ENCODE peak calls at places on chromosomes 3 and 15, in nine cellular contexts. C, T, R, V, Y, O, K, X and H are unnamed samples. For H3K4me1, the result is how much of the 10 kb centered on the place peaks cover.

GRCh38 chr3:13513051-13513912 is 33.2 kb downstream of the HDAC11 start:
- DNase-seq in Y (no peak), C (no peak), O (no peak), X (peak), T (no peak), R (no peak), V (no peak), K (peak), H (no peak)

GRCh38 chr3:126557761-126558160 is 971 bp downstream of the C3orf22 start:
- DNase-seq in T (no peak), C (peak), R (no peak), V (no peak), O (no peak), K (no peak), Y (no peak), X (no peak), H (peak)

GRCh38 chr3:14538451-14539088 is 1.6 kb downstream of the GRIP2 start:
- DNase-seq in K (no peak), O (no peak), C (no peak), R (no peak), Y (no peak), V (no peak), T (no peak), X (no peak), H (no peak)

GRCh38 chr15:68616397-68616796 is 37.6 kb downstream of the CORO2B start:
- DNase-seq in V (no peak), R (no peak), C (no peak), T (no peak), O (no peak), X (peak), K (no peak), Y (no peak), H (no peak)

GRCh38 chr15:57562220-57562769 is 29.4 kb upstream of the MYZAP start:
- DNase-seq in K (no peak), O (no peak), X (no peak), T (no peak), Y (no peak), R (peak), C (no peak), V (no peak), H (no peak)

GRCh38 chr3:17655743-17656142 is 86.7 kb downstream of the TBC1D5 start:
- DNase-seq in O (no peak), V (no peak), K (no peak), Y (no peak), C (no peak), R (no peak), T (no peak), X (no peak), H (no peak)

GRCh38 chr3:53225651-53226050 is 30.2 kb downstream of the TKT start:
- DNase-seq in O (no peak), X (no peak), C (no peak), Y (no peak), V (no peak), R (no peak), K (no peak), T (no peak), H (no peak)

GRCh38 chr3:184498986-184499606 is 62.5 kb upstream of the EPHB3 start:
- DNase-seq in O (no peak), Y (no peak), K (no peak), X (no peak), T (no peak), R (no peak), V (no peak), C (no peak), H (no peak)

GRCh38 chr15:54428596-54428995 is 450.4 kb downstream of the UNC13C start:
- DNase-seq in C (no peak), R (no peak), V (no peak), Y (no peak), O (no peak), X (no peak), T (no peak), K (no peak), H (no peak)

GRCh38 chr3:36155515-36155914 is 224.8 kb upstream of the STAC start:
- DNase-seq in O (no peak), C (no peak), K (no peak), X (no peak), T (no peak), R (no peak), V (no peak), Y (no peak), H (no peak)

GRCh38 chr3:105598047-105598796 is 231.5 kb downstream of the ALCAM start:
- DNase-seq in O (no peak), R (no peak), C (no peak), K (peak), T (no peak), V (no peak), Y (no peak), X (peak), H (peak)

GRCh38 chr3:197035577-197035976 is 6.0 kb upstream of the MELTF start:
- DNase-seq in T (no peak), X (no peak), O (no peak), Y (no peak), K (no peak), V (no peak), C (no peak), R (no peak), H (no peak)

GRCh38 chr3:53773586-53774368 is 72.4 kb downstream of the CHDH start:
- DNase-seq in C (no peak), K (no peak), V (peak), O (no peak), R (peak), Y (no peak), T (no peak), X (peak), H (no peak)

GRCh38 chr3:128709506-128710210 is 16.3 kb upstream of the RAB7A start:
- DNase-seq in Y (no peak), X (no peak), C (peak), O (no peak), V (no peak), T (no peak), K (peak), R (no peak), H (no peak)

GRCh38 chr3:119783883-119784282 is 2.0 kb downstream of the NR1I2 start:
- DNase-seq in R (no peak), T (no peak), X (no peak), V (no peak), K (no peak), O (no peak), Y (no peak), C (no peak), H (no peak)

GRCh38 chr3:48015451-48016182 is 599 bp downstream of the MAP4 start:
- DNase-seq in V (no peak), Y (no peak), K (no peak), C (no peak), T (no peak), X (no peak), O (no peak), R (no peak), H (no peak)

GRCh38 chr3:40290396-40290795 is 19.1 kb upstream of the EIF1B start:
- DNase-seq in X (no peak), O (no peak), K (no peak), V (no peak), Y (no peak), R (no peak), C (no peak), T (peak), H (no peak)

GRCh38 chr3:119279101-119279554 is 15.1 kb upstream of the ARHGAP31 start:
- DNase-seq in X (no peak), C (peak), Y (no peak), V (no peak), O (no peak), R (peak), T (no peak), K (no peak), H (no peak)

DNA sequence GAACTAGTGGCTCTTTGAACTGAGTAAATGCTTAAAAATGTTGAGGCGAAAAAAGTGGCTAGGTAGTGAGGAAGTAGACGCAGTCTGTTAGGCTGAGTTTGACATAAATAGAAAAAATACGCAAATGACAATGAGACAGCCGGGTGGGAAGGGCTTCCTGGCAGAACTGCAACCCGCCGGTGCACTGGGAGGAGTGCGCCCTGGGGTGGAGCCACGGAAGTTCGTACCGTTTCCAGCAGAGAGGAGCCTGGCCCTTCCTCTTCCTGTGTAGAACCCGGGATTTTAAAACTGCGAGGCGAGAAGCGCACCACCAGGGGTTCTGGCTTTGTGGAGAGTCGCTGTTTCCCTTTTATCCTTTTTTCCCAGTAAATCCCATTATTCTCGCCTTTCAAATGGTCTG is 602.6 kb downstream of the PYDC2 start:
- DNase-seq in O (peak), V (no peak), Y (peak), C (no peak), R (no peak), K (peak), T (no peak), X (peak), H (no peak)
- H3K4me3 ChIP-seq in O (no peak), V (no peak), Y (peak), C (no peak), R (no peak), K (peak), T (no peak), X (peak), H (no peak)

DNA sequence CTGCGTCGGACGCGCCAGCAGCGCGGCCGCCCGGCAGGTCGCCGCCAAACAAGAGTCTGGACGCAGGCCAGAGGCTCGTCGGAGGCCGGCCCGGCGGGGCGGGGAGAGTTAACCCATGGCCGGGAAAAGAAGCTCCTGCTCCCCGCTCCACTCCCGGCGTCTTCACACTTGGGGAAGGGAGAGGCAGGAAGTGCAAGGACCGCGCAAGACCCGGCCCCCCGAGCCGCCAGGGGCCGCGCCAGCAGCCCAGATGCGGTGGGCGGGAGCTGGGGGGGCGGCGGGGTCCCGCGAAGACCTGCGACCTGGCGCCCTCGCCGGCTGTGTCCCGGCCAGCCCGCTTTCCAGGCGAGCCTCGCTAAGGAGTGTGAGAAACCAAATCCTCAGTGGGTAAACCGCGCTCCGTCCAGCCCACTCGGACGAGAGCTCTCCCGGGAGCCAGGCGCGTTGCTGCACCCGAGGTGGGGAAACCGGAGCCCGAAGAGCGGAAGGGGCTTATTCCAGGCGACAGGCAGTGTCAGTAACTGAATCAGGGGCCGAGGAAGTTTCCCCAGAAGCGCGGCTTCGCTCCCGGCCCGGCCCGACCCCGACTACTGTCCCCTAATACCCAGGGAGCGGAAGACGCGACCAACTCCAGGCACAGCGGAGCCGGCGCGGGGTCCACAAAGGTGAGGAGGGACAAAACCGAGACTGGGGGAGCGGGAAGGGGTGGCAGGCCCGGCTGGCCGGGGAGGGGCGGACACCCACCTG is 714 bp downstream of the ADAMTS7 start:
- DNase-seq in R (peak), T (no peak), K (peak), V (no peak), X (peak), Y (no peak), O (peak), C (peak), H (peak)
- H3K4me1 ChIP-seq in R (under half), T (under half), K (under half), V (under half), X (under half), Y (under half), O (under half), C (under half), H (under half)

GRCh38 chr3:157836022-157836421 is 270.2 kb downstream of the SHOX2 start:
- DNase-seq in C (no peak), T (no peak), X (no peak), V (no peak), Y (no peak), O (no peak), R (no peak), K (no peak), H (no peak)
- H3K4me3 ChIP-seq in C (no peak), T (no peak), X (no peak), V (no peak), Y (no peak), O (no peak), R (no peak), K (no peak), H (no peak)

GRCh38 chr15:70465812-70466211 is 297.5 kb downstream of the UACA start:
- DNase-seq in R (no peak), T (no peak), X (no peak), Y (no peak), V (no peak), O (no peak), C (no peak), K (peak), H (no peak)

GRCh38 chr15:70463453-70463834 is 299.9 kb downstream of the UACA start:
- DNase-seq in R (no peak), T (no peak), V (no peak), O (no peak), X (no peak), Y (no peak), C (no peak), K (no peak), H (no peak)

GRCh38 chr15:70461017-70461416 is 302.3 kb downstream of the UACA start:
- DNase-seq in K (no peak), R (no peak), X (no peak), T (no peak), C (no peak), V (no peak), O (no peak), Y (no peak), H (no peak)

GRCh38 chr15:70466305-70466704 is 297.1 kb downstream of the UACA start:
- DNase-seq in K (no peak), X (no peak), R (no peak), C (no peak), O (no peak), Y (no peak), V (no peak), T (no peak), H (no peak)

DNA sequence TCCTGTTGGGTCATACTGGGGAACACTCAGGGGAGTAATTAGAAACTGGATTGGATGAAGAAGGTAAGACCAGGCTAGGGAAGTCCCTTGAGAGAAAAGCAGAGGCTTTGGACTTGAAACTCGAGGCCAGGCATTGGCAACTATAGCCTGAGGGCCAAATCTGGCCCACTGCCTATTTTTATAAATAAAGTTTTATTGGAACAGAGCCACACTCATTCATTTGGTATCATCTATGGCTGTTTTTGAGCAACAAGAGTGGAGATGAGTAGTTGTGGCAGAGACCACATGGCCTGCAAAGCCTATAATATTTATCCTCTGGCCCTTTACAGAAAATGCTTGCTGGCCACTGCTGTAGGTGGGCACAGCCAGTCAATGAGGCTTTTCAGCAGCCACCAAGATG is 301.4 kb downstream of the UACA start:
- DNase-seq in K (no peak), O (no peak), X (no peak), T (no peak), V (no peak), Y (no peak), C (no peak), R (no peak), H (no peak)
- H3K4me1 ChIP-seq in K (half or more), O (under half), X (under half), T (under half), V (under half), Y (under half), C (under half), R (under half), H (under half)

GRCh38 chr3:134328147-134328591 is 46.1 kb downstream of the AMOTL2 start:
- DNase-seq in R (no peak), C (no peak), V (no peak), Y (no peak), X (peak), K (peak), T (no peak), O (no peak), H (peak)

GRCh38 chr3:134326760-134327593 is 47.3 kb downstream of the AMOTL2 start:
- DNase-seq in T (no peak), Y (no peak), R (no peak), V (no peak), O (peak), K (peak), C (no peak), X (peak), H (peak)

GRCh38 chr3:134328846-134329245 is 45.4 kb downstream of the AMOTL2 start:
- DNase-seq in K (no peak), T (no peak), X (no peak), Y (no peak), V (no peak), R (no peak), O (no peak), C (no peak), H (no peak)

GRCh38 chr3:134326126-134326525 is 48.1 kb downstream of the AMOTL2 start:
- DNase-seq in Y (no peak), V (no peak), C (no peak), K (no peak), X (no peak), R (no peak), T (no peak), O (no peak), H (no peak)

GRCh38 chr3:134327594-134327975 is 46.7 kb downstream of the AMOTL2 start:
- DNase-seq in X (peak), R (no peak), Y (no peak), T (no peak), C (no peak), K (peak), V (no peak), O (no peak), H (peak)
- H3K4me3 ChIP-seq in X (peak), R (no peak), Y (no peak), T (no peak), C (no peak), K (peak), V (no peak), O (no peak), H (no peak)

GRCh38 chr3:159789742-159790635 is 198.6 kb upstream of the IL12A start:
- DNase-seq in Y (no peak), K (no peak), X (no peak), T (no peak), C (no peak), R (no peak), V (no peak), O (peak), H (no peak)
- H3K4me1 ChIP-seq in Y (under half), K (half or more), X (under half), T (under half), C (half or more), R (under half), V (half or more), O (under half), H (half or more)

DNA sequence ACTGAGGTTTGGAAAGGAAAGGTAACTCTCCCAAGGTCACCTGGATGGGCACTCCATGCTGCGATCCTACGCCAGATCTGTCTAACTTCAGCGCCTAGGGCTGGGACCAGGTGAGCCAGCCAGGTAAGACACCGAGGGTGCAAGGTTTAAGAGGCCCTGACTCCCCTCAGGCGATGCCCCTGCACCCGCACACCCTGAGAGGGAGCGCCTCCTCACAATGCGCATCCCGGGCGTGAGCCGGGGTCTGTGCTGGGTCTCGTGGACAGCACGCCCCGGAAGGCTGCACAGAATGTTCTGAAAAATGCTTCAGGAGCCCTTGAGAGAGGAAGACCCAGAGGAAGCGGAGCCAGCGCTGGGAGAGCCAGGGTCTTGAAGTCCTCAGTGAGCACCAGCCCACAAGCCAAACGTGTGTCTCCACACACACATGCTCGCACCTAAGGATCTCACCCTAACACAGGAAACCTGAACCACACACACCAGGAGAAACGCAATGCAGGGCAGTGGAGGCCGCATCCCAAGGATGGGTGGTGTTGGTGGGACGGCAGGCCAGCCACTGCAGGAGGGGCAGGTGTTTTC is 142.0 kb downstream of the ADAMTS17 start:
- DNase-seq in Y (no peak), O (no peak), X (no peak), T (no peak), K (no peak), R (peak), C (no peak), V (no peak), H (no peak)
- H3K4me3 ChIP-seq in Y (no peak), O (no peak), X (no peak), T (no peak), K (no peak), R (no peak), C (no peak), V (no peak), H (no peak)